ENCODE peak calls at places on chromosome 21, in six cellular contexts. O is activated CD4-positive, alpha-beta memory T cell treated with anti-CD3 and anti-CD28 coated beads, Interleukin-2, amount 10 ng/mL, durations not matched to agents 7 days and 5 days; K is iPS DF 6.9; Y is GM04503; V is SK-MEL-5; X is endothelial cell. J is an unnamed sample.

GRCh38 chr21:31732891-31733520 is 1.1 kb upstream of the SCAF4 start:
- DNase-seq in O (peak), K (no peak), Y (no peak), V (peak), X (no peak), J (no peak)

GRCh38 chr21:46424062-46424591 is 34.6 kb upstream of the DIP2A start:
- DNase-seq in O (peak), K (no peak), Y (no peak), V (no peak), X (peak), J (no peak)

GRCh38 chr21:38785483-38785882 is 20.2 kb upstream of the ETS2 start:
- DNase-seq in O (no peak), K (no peak), Y (no peak), V (no peak), X (no peak), J (no peak)

GRCh38 chr21:15212214-15212613 is 147.4 kb upstream of the NRIP1 start:
- DNase-seq in O (no peak), K (no peak), Y (no peak), V (no peak), X (no peak), J (no peak)

GRCh38 chr21:28261291-28261690 is 731.4 kb downstream of the LTN1 start:
- DNase-seq in O (no peak), K (no peak), Y (no peak), V (no peak), X (no peak), J (no peak)

GRCh38 chr21:44939532-44940115 is at the start of gene SLX9:
- DNase-seq in O (peak), K (no peak), Y (no peak), V (peak), X (peak), J (no peak)

GRCh38 chr21:32771134-32771523 is 426 bp downstream of the PAXBP1 start:
- DNase-seq in O (peak), K (no peak), Y (no peak), V (peak), X (peak), J (peak)

GRCh38 chr21:42218836-42219605 is at the start of gene ABCG1:
- DNase-seq in O (peak), K (no peak), Y (no peak), V (no peak), X (peak), J (no peak)

GRCh38 chr21:34544032-34544496 is 32.1 kb upstream of the KCNE1 start:
- DNase-seq in O (peak), K (peak), Y (no peak), V (peak), X (peak), J (no peak)

GRCh38 chr21:44710756-44711326 is 531 bp downstream of the TSPEAR start:
- DNase-seq in O (no peak), K (no peak), Y (no peak), V (no peak), X (no peak), J (no peak)

GRCh38 chr21:44959376-44960091 is 19.7 kb downstream of the SLX9 start:
- DNase-seq in O (no peak), K (no peak), Y (no peak), V (no peak), X (no peak), J (no peak)

GRCh38 chr21:38819051-38819718 is 13.5 kb downstream of the ETS2 start:
- DNase-seq in O (no peak), K (no peak), Y (no peak), V (no peak), X (no peak), J (no peak)

GRCh38 chr21:26093094-26093493 is 77.5 kb downstream of the APP start:
- DNase-seq in O (no peak), K (no peak), Y (no peak), V (no peak), X (no peak), J (no peak)

GRCh38 chr21:36747114-36747814 is 48.3 kb downstream of the SIM2 start:
- DNase-seq in O (no peak), K (no peak), Y (no peak), V (no peak), X (peak), J (no peak)

GRCh38 chr21:38751379-38752050 is 54.2 kb upstream of the ETS2 start:
- DNase-seq in O (no peak), K (no peak), Y (no peak), V (no peak), X (no peak), J (no peak)

GRCh38 chr21:31213787-31214186 is 130.3 kb downstream of the TIAM1 start:
- DNase-seq in O (no peak), K (no peak), Y (no peak), V (no peak), X (no peak), J (no peak)

GRCh38 chr21:34166468-34166867 is 93.1 kb downstream of the MRPS6 start:
- DNase-seq in O (no peak), K (no peak), Y (no peak), V (no peak), X (no peak), J (no peak)

GRCh38 chr21:33021150-33021549 is 4.6 kb upstream of the OLIG2 start:
- DNase-seq in O (no peak), K (no peak), Y (no peak), V (no peak), X (no peak), J (no peak)

GRCh38 chr21:25296239-25296638 is 311.0 kb downstream of the MRPL39 start:
- DNase-seq in O (no peak), K (no peak), Y (no peak), V (no peak), X (no peak), J (no peak)

GRCh38 chr21:44962481-44962966 is 22.7 kb downstream of the SLX9 start:
- DNase-seq in O (no peak), K (no peak), Y (peak), V (no peak), X (no peak), J (peak)

GRCh38 chr21:38300180-38300579 is 43.4 kb downstream of the KCNJ15 start:
- DNase-seq in O (no peak), K (no peak), Y (no peak), V (no peak), X (no peak), J (no peak)

J was measured in HS-5.